ENCODE peak calls at places on chromosomes 5 and 9, in six cellular contexts. One of them, this sample, is unnamed.

GRCh38 chr9:127083133-127083532 is 39.3 kb downstream of the ANGPTL2 start:
- DNase-seq in stimulated activated CD8-positive, alpha-beta memory T cell treated with anti-CD3 and anti-CD28 coated beads, Interleukin-15, amount 100 ng/mL, for 24 hours: no peak
- DNase-seq in C1 segment of cervical spinal cord: no peak
- DNase-seq in MM.1S: no peak
- DNase-seq in NCI-H1092: no peak
- DNase-seq in 8988T: no peak
- DNase-seq in this sample: no peak

GRCh38 chr9:87375397-87376073 is 122.1 kb upstream of the DAPK1 start:
- DNase-seq in stimulated activated CD8-positive, alpha-beta memory T cell treated with anti-CD3 and anti-CD28 coated beads, Interleukin-15, amount 100 ng/mL, for 24 hours: no peak
- DNase-seq in C1 segment of cervical spinal cord: no peak
- DNase-seq in MM.1S: no peak
- DNase-seq in NCI-H1092: no peak
- DNase-seq in 8988T: no peak
- DNase-seq in this sample: no peak

GRCh38 chr5:96614110-96614691 is 48.0 kb upstream of the CAST start:
- DNase-seq in stimulated activated CD8-positive, alpha-beta memory T cell treated with anti-CD3 and anti-CD28 coated beads, Interleukin-15, amount 100 ng/mL, for 24 hours: no peak
- DNase-seq in C1 segment of cervical spinal cord: no peak
- DNase-seq in MM.1S: peak
- DNase-seq in NCI-H1092: peak
- DNase-seq in 8988T: peak
- DNase-seq in this sample: peak

GRCh38 chr5:105670586-105670985 is 2000.2 kb downstream of the EFNA5 start:
- DNase-seq in stimulated activated CD8-positive, alpha-beta memory T cell treated with anti-CD3 and anti-CD28 coated beads, Interleukin-15, amount 100 ng/mL, for 24 hours: no peak
- DNase-seq in C1 segment of cervical spinal cord: no peak
- DNase-seq in MM.1S: no peak
- DNase-seq in NCI-H1092: no peak
- DNase-seq in 8988T: no peak
- DNase-seq in this sample: no peak

GRCh38 chr9:99356512-99356971 is 134.5 kb downstream of the SEC61B start:
- DNase-seq in stimulated activated CD8-positive, alpha-beta memory T cell treated with anti-CD3 and anti-CD28 coated beads, Interleukin-15, amount 100 ng/mL, for 24 hours: no peak
- DNase-seq in C1 segment of cervical spinal cord: no peak
- DNase-seq in MM.1S: no peak
- DNase-seq in NCI-H1092: no peak
- DNase-seq in 8988T: no peak
- DNase-seq in this sample: no peak

GRCh38 chr5:81156732-81157131 is 76.4 kb upstream of the CKMT2 start:
- DNase-seq in stimulated activated CD8-positive, alpha-beta memory T cell treated with anti-CD3 and anti-CD28 coated beads, Interleukin-15, amount 100 ng/mL, for 24 hours: no peak
- DNase-seq in C1 segment of cervical spinal cord: no peak
- DNase-seq in MM.1S: no peak
- DNase-seq in NCI-H1092: no peak
- DNase-seq in 8988T: no peak
- DNase-seq in this sample: no peak

GRCh38 chr5:78300464-78301045 is 6.1 kb upstream of the AP3B1 start:
- DNase-seq in stimulated activated CD8-positive, alpha-beta memory T cell treated with anti-CD3 and anti-CD28 coated beads, Interleukin-15, amount 100 ng/mL, for 24 hours: no peak
- DNase-seq in C1 segment of cervical spinal cord: no peak
- DNase-seq in MM.1S: peak
- DNase-seq in NCI-H1092: no peak
- DNase-seq in 8988T: no peak
- DNase-seq in this sample: peak

GRCh38 chr5:56328753-56329560 is 95.8 kb upstream of the ANKRD55 start:
- DNase-seq in stimulated activated CD8-positive, alpha-beta memory T cell treated with anti-CD3 and anti-CD28 coated beads, Interleukin-15, amount 100 ng/mL, for 24 hours: no peak
- DNase-seq in C1 segment of cervical spinal cord: no peak
- DNase-seq in MM.1S: peak
- DNase-seq in NCI-H1092: no peak
- DNase-seq in 8988T: no peak
- DNase-seq in this sample: peak

GRCh38 chr9:116115731-116116353 is 37.7 kb upstream of the PAPPA start:
- DNase-seq in stimulated activated CD8-positive, alpha-beta memory T cell treated with anti-CD3 and anti-CD28 coated beads, Interleukin-15, amount 100 ng/mL, for 24 hours: no peak
- DNase-seq in C1 segment of cervical spinal cord: no peak
- DNase-seq in MM.1S: no peak
- DNase-seq in NCI-H1092: no peak
- DNase-seq in 8988T: no peak
- DNase-seq in this sample: no peak

GRCh38 chr9:70530716-70531115 is 116.3 kb upstream of the KLF9 start:
- DNase-seq in stimulated activated CD8-positive, alpha-beta memory T cell treated with anti-CD3 and anti-CD28 coated beads, Interleukin-15, amount 100 ng/mL, for 24 hours: no peak
- DNase-seq in C1 segment of cervical spinal cord: no peak
- DNase-seq in MM.1S: no peak
- DNase-seq in NCI-H1092: no peak
- DNase-seq in 8988T: no peak
- DNase-seq in this sample: no peak